ENCODE peak calls at places on chromosomes 6 and 20, in five cellular contexts. P is left ventricle myocardium inferior, N is HCT116, D is dorsolateral prefrontal cortex, R is amniotic stem cell. B is an unnamed sample.

GRCh38 chr6:152161501-152161900 is 354.0 kb downstream of the ESR1 start:
- DNase-seq in P (no peak), N (no peak), D (no peak), R (peak; percentile 1), B (no peak)

GRCh38 chr20:4444404-4444803 is 277.3 kb upstream of the PRND start:
- DNase-seq in P (no peak), N (no peak), D (no peak), R (no peak), B (no peak)

GRCh38 chr6:37456816-37457560 is 24.0 kb downstream of the CMTR1 start:
- DNase-seq in P (no peak), N (no peak), D (no peak), R (peak; percentile 33), B (no peak)

GRCh38 chr6:143857651-143858050 is 6.6 kb upstream of the ZC2HC1B start:
- DNase-seq in P (no peak), N (no peak), D (no peak), R (no peak), B (no peak)

GRCh38 chr6:37372116-37372515 is 18.3 kb downstream of the RNF8 start:
- DNase-seq in P (no peak), N (no peak), D (no peak), R (no peak), B (no peak)

GRCh38 chr6:170034294-170034693 is 256.6 kb downstream of the DLL1 start:
- DNase-seq in P (no peak), N (no peak), D (peak; percentile 70), R (no peak), B (no peak)

GRCh38 chr6:21931641-21932335 is 338.2 kb downstream of the SOX4 start:
- DNase-seq in P (no peak), N (no peak), D (no peak), R (no peak), B (no peak)

GRCh38 chr6:148177589-148178233 is 164.9 kb upstream of the SASH1 start:
- DNase-seq in P (peak; percentile 69), N (peak; percentile 31), D (peak; percentile 75), R (peak; percentile 57), B (peak; percentile 78)

GRCh38 chr6:86609549-86610388 is 327.6 kb upstream of the HTR1E start:
- DNase-seq in P (no peak), N (no peak), D (no peak), R (no peak), B (no peak)

GRCh38 chr20:5535211-5535756 is 214.9 kb upstream of the SHLD1 start:
- DNase-seq in P (no peak), N (no peak), D (no peak), R (no peak), B (no peak)

GRCh38 chr20:688809-689208 is 13.2 kb upstream of the SCRT2 start:
- DNase-seq in P (no peak), N (no peak), D (no peak), R (no peak), B (no peak)